ENCODE peak calls at places on chromosomes 13 and 19, in five cellular contexts. Z, G, E, D and Q are unnamed samples.

GRCh38 chr13:48402325-48402962 is 10.5 kb downstream of the LPAR6 start:
- DNase-seq in D (no peak), Z (no peak), E (no peak), G (no peak), Q (no peak)

GRCh38 chr13:44197791-44198770 is 175.5 kb upstream of the SERP2 start:
- DNase-seq in E (no peak), Z (peak; percentile 13), D (peak; percentile 21), G (no peak), Q (peak; percentile 92)

GRCh38 chr13:27170521-27171243 is 929 bp downstream of the USP12 start:
- DNase-seq in E (no peak), D (peak; percentile 66), Z (peak; percentile 73), G (no peak), Q (no peak)

GRCh38 chr19:32238076-32238475 is 107.3 kb upstream of the ZNF507 start:
- DNase-seq in Z (no peak), G (no peak), D (no peak), E (no peak), Q (no peak)

GRCh38 chr19:56294557-56294956 is 20.1 kb downstream of the ZSCAN5A start:
- DNase-seq in D (peak; percentile 15), E (no peak), Z (peak; percentile 6), G (peak; percentile 81), Q (peak; percentile 42)

GRCh38 chr13:50664961-50665360 is 178.5 kb downstream of the DLEU7 start:
- DNase-seq in G (no peak), E (no peak), Z (no peak), D (no peak), Q (no peak)

GRCh38 chr13:20446900-20447299 is 78.8 kb downstream of the CRYL1 start:
- DNase-seq in Z (no peak), G (no peak), E (no peak), D (no peak), Q (no peak)

GRCh38 chr13:48950507-48950886 is 25.2 kb upstream of the FNDC3A start:
- DNase-seq in G (no peak), E (no peak), Z (no peak), D (no peak), Q (no peak)

GRCh38 chr19:12090807-12091206 is 26.3 kb downstream of the ZNF844 start:
- DNase-seq in D (peak; percentile 35), E (peak; percentile 11), G (peak; percentile 41), Z (peak; percentile 37), Q (no peak)

GRCh38 chr13:48210178-48210577 is 22.8 kb upstream of the ITM2B start:
- DNase-seq in Z (no peak), D (no peak), G (no peak), E (peak; percentile 58), Q (no peak)

GRCh38 chr13:76533251-76533650 is 353.0 kb downstream of the KCTD12 start:
- DNase-seq in D (no peak), G (no peak), Z (no peak), E (no peak), Q (no peak)

GRCh38 chr13:50400035-50400726 is 384.9 kb downstream of the KCNRG start:
- DNase-seq in D (no peak), E (no peak), Z (no peak), G (no peak), Q (no peak)

GRCh38 chr13:109737606-109738005 is 48.8 kb downstream of the IRS2 start:
- DNase-seq in Z (no peak), E (no peak), G (no peak), D (no peak), Q (no peak)

GRCh38 chr19:13902993-13903555 is 2.8 kb downstream of the BRME1 start:
- DNase-seq in D (no peak), G (no peak), E (no peak), Z (no peak), Q (no peak)

GRCh38 chr19:6276447-6276846 is 3.3 kb downstream of the MLLT1 start:
- DNase-seq in D (no peak), G (no peak), Z (no peak), E (no peak), Q (no peak)

GRCh38 chr13:99065250-99066015 is 87.6 kb upstream of the DOCK9 start:
- DNase-seq in G (no peak), E (no peak), Z (no peak), D (no peak), Q (no peak)

GRCh38 chr19:28130066-28130511 is 1082.9 kb downstream of the UQCRFS1 start:
- DNase-seq in G (no peak), E (no peak), Z (no peak), D (no peak), Q (no peak)

GRCh38 chr13:90545070-90545840 is 802.2 kb upstream of the MIR17HG start:
- DNase-seq in Z (peak; percentile 33), G (no peak), E (no peak), D (peak; percentile 72), Q (no peak)

GRCh38 chr13:95608640-95609280 is 35.7 kb downstream of the DZIP1 start:
- DNase-seq in G (no peak), D (no peak), E (no peak), Z (no peak), Q (no peak)

GRCh38 chr19:51687791-51688664 is 5.1 kb upstream of the SPACA6 start:
- DNase-seq in G (peak; percentile 3), D (peak; percentile 57), Z (peak; percentile 33), E (no peak), Q (no peak)

GRCh38 chr19:38742906-38743305 is 1.4 kb downstream of the CAPN12 start:
- DNase-seq in D (no peak), E (no peak), Z (no peak), G (no peak), Q (no peak)

GRCh38 chr19:19137556-19138109 is 645 bp downstream of the TMEM161A start:
- DNase-seq in D (no peak), E (no peak), Z (no peak), G (no peak), Q (no peak)

GRCh38 chr13:62387642-62388041 is 972.0 kb upstream of the PCDH20 start:
- DNase-seq in G (no peak), E (peak; percentile 0), D (no peak), Z (peak; percentile 33), Q (no peak)

GRCh38 chr19:12937243-12938053 is 961 bp upstream of the CALR start:
- DNase-seq in E (no peak), G (peak; percentile 59), Z (peak; percentile 91), D (peak; percentile 68), Q (no peak)

GRCh38 chr13:75415720-75416119 is 66.2 kb downstream of the TBC1D4 start:
- DNase-seq in Z (no peak), G (no peak), E (peak; percentile 26), D (no peak), Q (no peak)

GRCh38 chr19:45523642-45524256 is 16.5 kb downstream of the VASP start:
- DNase-seq in D (peak; percentile 65), G (peak; percentile 79), E (peak; percentile 61), Z (peak; percentile 80), Q (peak; percentile 69)

GRCh38 chr19:23273594-23274412 is 23.6 kb upstream of the ZNF724 start:
- DNase-seq in D (peak; percentile 89), Z (peak; percentile 88), E (peak; percentile 57), G (peak; percentile 88), Q (peak; percentile 46)

GRCh38 chr13:95573226-95573625 is 20.7 kb downstream of the CLDN10 start:
- DNase-seq in Z (no peak), E (no peak), D (no peak), G (no peak), Q (no peak)

GRCh38 chr13:106468207-106468606 is 67.3 kb downstream of the EFNB2 start:
- DNase-seq in E (no peak), Z (no peak), G (no peak), D (no peak), Q (no peak)

GRCh38 chr19:45677351-45678230 is 9.6 kb downstream of the GIPR start:
- DNase-seq in D (no peak), Z (peak; percentile 39), G (peak; percentile 94), E (no peak), Q (no peak)

GRCh38 chr19:12137541-12137940 is 2.6 kb downstream of the ZNF20 start:
- DNase-seq in D (no peak), G (no peak), E (no peak), Z (no peak), Q (no peak)